ENCODE peak calls at places on chromosomes 1 and 21, in ten cellular contexts. T, L, G, O, J, R, C, U, M and N are unnamed samples.

GRCh38 chr1:237677979-237678378 is 212.7 kb downstream of the ZP4 start:
- DNase-seq in T (no peak), L (peak), M (peak), J (peak), R (no peak), O (no peak), C (no peak), U (no peak), G (no peak), N (no peak)

GRCh38 chr1:56584910-56585528 is 5.7 kb upstream of the PLPP3 start:
- DNase-seq in C (peak), G (no peak), J (no peak), U (no peak), T (no peak), O (no peak), M (no peak), L (peak), R (peak), N (peak)

GRCh38 chr21:31397939-31398338 is 53.9 kb upstream of the TIAM1 start:
- DNase-seq in T (no peak), J (no peak), R (no peak), G (peak), U (no peak), L (no peak), C (no peak), M (no peak), O (peak), N (no peak)

GRCh38 chr1:222464841-222465210 is 83.1 kb downstream of the HHIPL2 start:
- DNase-seq in M (no peak), G (peak), R (no peak), J (peak), C (peak), O (peak), L (peak), U (no peak), T (peak), N (peak)

GRCh38 chr1:8813991-8814390 is 3.4 kb downstream of the RERE start:
- DNase-seq in T (no peak), M (no peak), J (no peak), R (no peak), O (no peak), L (no peak), U (no peak), G (no peak), C (no peak), N (no peak)

GRCh38 chr21:8991968-8992621 is 1529.3 kb upstream of the TPTE start:
- DNase-seq in L (no peak), R (no peak), G (no peak), T (no peak), M (no peak), C (peak), U (no peak), O (no peak), J (no peak), N (no peak)

GRCh38 chr1:71242239-71242638 is 161.4 kb upstream of the ZRANB2 start:
- DNase-seq in O (no peak), C (no peak), J (no peak), M (no peak), T (no peak), R (no peak), G (no peak), U (no peak), L (no peak), N (no peak)

GRCh38 chr1:8297245-8297644 is 20.7 kb upstream of the SLC45A1 start:
- DNase-seq in M (no peak), C (no peak), O (no peak), U (no peak), T (no peak), J (no peak), R (no peak), G (no peak), L (no peak), N (no peak)

GRCh38 chr1:7755448-7755847 is 15.6 kb upstream of the VAMP3 start:
- DNase-seq in L (peak), U (no peak), O (no peak), R (no peak), G (no peak), T (no peak), J (no peak), C (no peak), M (no peak), N (peak)

GRCh38 chr1:1374068-1374860 is 743 bp downstream of the AURKAIP1 start:
- DNase-seq in T (no peak), C (no peak), M (no peak), G (peak), U (no peak), J (no peak), R (no peak), L (peak), O (no peak), N (no peak)

GRCh38 chr1:205001101-205001620 is 41.9 kb upstream of the CNTN2 start:
- DNase-seq in R (no peak), C (no peak), L (no peak), O (no peak), J (no peak), T (no peak), U (no peak), M (no peak), G (no peak), N (no peak)

GRCh38 chr1:43258370-43258769 is 11.4 kb upstream of the TMEM125 start:
- DNase-seq in G (no peak), C (no peak), J (no peak), T (no peak), M (no peak), R (no peak), L (no peak), U (no peak), O (no peak), N (no peak)

GRCh38 chr1:16012590-16013219 is 5.1 kb downstream of the HSPB7 start:
- DNase-seq in L (peak), U (no peak), J (no peak), T (no peak), C (no peak), G (peak), O (peak), M (no peak), R (no peak), N (no peak)

GRCh38 chr21:28127390-28127789 is 865.3 kb downstream of the LTN1 start:
- DNase-seq in L (no peak), O (no peak), T (no peak), C (no peak), G (no peak), R (no peak), U (no peak), M (no peak), J (no peak), N (no peak)

GRCh38 chr1:243924188-243924587 is 74.1 kb upstream of the AKT3 start:
- DNase-seq in M (no peak), U (no peak), C (no peak), O (no peak), J (peak), R (no peak), T (no peak), L (no peak), G (no peak), N (no peak)

GRCh38 chr1:28553229-28553930 is 495 bp downstream of the TRNAU1AP start:
- DNase-seq in G (no peak), R (no peak), O (no peak), M (no peak), U (no peak), T (no peak), J (peak), C (no peak), L (peak), N (no peak)

GRCh38 chr1:207069059-207069458 is 16.0 kb downstream of the PFKFB2 start:
- DNase-seq in O (no peak), G (no peak), J (no peak), L (no peak), U (no peak), T (no peak), M (no peak), R (no peak), C (no peak), N (no peak)

GRCh38 chr1:168390261-168390660 is 109.6 kb downstream of the TBX19 start:
- DNase-seq in O (no peak), R (no peak), T (no peak), J (no peak), L (no peak), G (no peak), U (no peak), C (no peak), M (no peak), N (no peak)

GRCh38 chr1:178684542-178685000 is 40.5 kb upstream of the RALGPS2 start:
- DNase-seq in L (no peak), G (no peak), T (no peak), C (no peak), U (no peak), R (no peak), M (peak), J (peak), O (no peak), N (no peak)

GRCh38 chr1:170978371-170978900 is 43.1 kb downstream of the MROH9 start:
- DNase-seq in C (no peak), O (no peak), U (no peak), J (no peak), G (no peak), L (no peak), T (no peak), R (no peak), M (no peak), N (no peak)